ENCODE peak calls at places on chromosomes 11 and 22, in five cellular contexts. Y is H9, K is IMR-90, E is neuronal stem cell, J is mesendoderm. Z is an unnamed sample.

GRCh38 chr11:48307760-48308386 is 1.9 kb downstream of the OR4S1 start:
- DNase-seq in Y (peak), K (peak), E (peak), J (peak), Z (no peak)

GRCh38 chr11:60762851-60763691 is 6.4 kb downstream of the MS4A15 start:
- DNase-seq in Y (no peak), K (no peak), E (no peak), J (peak), Z (no peak)

GRCh38 chr11:121892131-121892681 is 223.8 kb downstream of the BLID start:
- DNase-seq in Y (peak), K (peak), E (no peak), J (peak), Z (peak)

GRCh38 chr11:105230586-105230985 is 91.0 kb upstream of the CARD18 start:
- DNase-seq in Y (no peak), K (no peak), E (no peak), J (peak), Z (no peak)

GRCh38 chr22:32310777-32311176 is 46.9 kb upstream of the RFPL3 start:
- DNase-seq in Y (no peak), K (no peak), E (no peak), J (no peak), Z (no peak)

GRCh38 chr11:13883042-13883441 is 79.5 kb upstream of the SPON1 start:
- DNase-seq in Y (no peak), K (no peak), E (no peak), J (no peak), Z (no peak)

GRCh38 chr11:47243454-47243853 is 5.2 kb downstream of the ACP2 start:
- DNase-seq in Y (no peak), K (no peak), E (no peak), J (no peak), Z (no peak)

GRCh38 chr11:112361396-112361795 is 100.7 kb upstream of the PLET1 start:
- DNase-seq in Y (no peak), K (no peak), E (no peak), J (no peak), Z (no peak)

GRCh38 chr11:20164152-20164551 is 3.9 kb upstream of the DBX1 start:
- DNase-seq in Y (no peak), K (no peak), E (no peak), J (no peak), Z (no peak)

GRCh38 chr11:74288161-74288560 is 23.3 kb downstream of the P4HA3 start:
- DNase-seq in Y (no peak), K (peak), E (no peak), J (no peak), Z (no peak)

GRCh38 chr11:117945047-117945820 is 16.0 kb upstream of the TMPRSS13 start:
- DNase-seq in Y (no peak), K (no peak), E (no peak), J (peak), Z (no peak)

GRCh38 chr22:41863472-41863871 is 30.6 kb downstream of the SREBF2 start:
- DNase-seq in Y (no peak), K (no peak), E (no peak), J (no peak), Z (peak)

GRCh38 chr11:26994579-26995210 is 783 bp downstream of the FIBIN start:
- DNase-seq in Y (peak), K (no peak), E (no peak), J (no peak), Z (no peak)

GRCh38 chr11:33692013-33692504 is 8.6 kb downstream of the C11orf91 start:
- DNase-seq in Y (no peak), K (peak), E (no peak), J (peak), Z (peak)

GRCh38 chr22:42928969-42929837 is 72.1 kb upstream of the ARFGAP3 start:
- DNase-seq in Y (no peak), K (no peak), E (no peak), J (no peak), Z (peak)

GRCh38 chr11:123231777-123232176 is 36.7 kb upstream of the CLMP start:
- DNase-seq in Y (no peak), K (no peak), E (no peak), J (no peak), Z (no peak)

GRCh38 chr11:57566035-57566504 is 1.4 kb downstream of the UBE2L6 start:
- DNase-seq in Y (no peak), K (peak), E (no peak), J (no peak), Z (peak)

GRCh38 chr11:1006762-1007161 is 29.8 kb downstream of the MUC6 start:
- DNase-seq in Y (no peak), K (no peak), E (no peak), J (no peak), Z (no peak)

GRCh38 chr22:25709758-25710157 is 32.2 kb upstream of the MYO18B start:
- DNase-seq in Y (no peak), K (no peak), E (no peak), J (no peak), Z (no peak)

GRCh38 chr11:125370561-125371389 is 125.3 kb downstream of the FEZ1 start:
- DNase-seq in Y (no peak), K (no peak), E (no peak), J (peak), Z (no peak)

GRCh38 chr11:21180194-21180593 is 510.8 kb downstream of the NELL1 start:
- DNase-seq in Y (no peak), K (no peak), E (no peak), J (peak), Z (no peak)

GRCh38 chr11:88475991-88476418 is 138.5 kb upstream of the CTSC start:
- DNase-seq in Y (no peak), K (peak), E (no peak), J (no peak), Z (peak)

GRCh38 chr11:20372081-20372480 is 8.6 kb downstream of the HTATIP2 start:
- DNase-seq in Y (no peak), K (no peak), E (no peak), J (no peak), Z (no peak)

GRCh38 chr22:17820879-17821439 is 46.7 kb upstream of the BID start:
- DNase-seq in Y (no peak), K (no peak), E (no peak), J (no peak), Z (no peak)

GRCh38 chr11:76670475-76671235 is at the start of gene LRRC32:
- DNase-seq in Y (peak), K (no peak), E (peak), J (peak), Z (peak)

GRCh38 chr11:63999349-64000025 is 13.2 kb downstream of the OTUB1 start:
- DNase-seq in Y (peak), K (no peak), E (peak), J (peak), Z (peak)

GRCh38 chr11:44658451-44658850 is 68.3 kb upstream of the TSPAN18 start:
- DNase-seq in Y (peak), K (peak), E (no peak), J (peak), Z (no peak)

GRCh38 chr22:44937216-44937615 is 72.6 kb downstream of the PHF21B start:
- DNase-seq in Y (no peak), K (no peak), E (no peak), J (no peak), Z (no peak)

GRCh38 chr11:88480217-88480616 is 142.7 kb upstream of the CTSC start:
- DNase-seq in Y (no peak), K (peak), E (no peak), J (no peak), Z (peak)

GRCh38 chr11:95076416-95076815 is 9.7 kb downstream of the SRSF8 start:
- DNase-seq in Y (no peak), K (peak), E (no peak), J (no peak), Z (no peak)

GRCh38 chr22:41523464-41524221 is 20.6 kb downstream of the POLR3H start:
- DNase-seq in Y (peak), K (peak), E (no peak), J (peak), Z (no peak)

GRCh38 chr11:26828291-26828690 is 106.4 kb upstream of the SLC5A12 start:
- DNase-seq in Y (no peak), K (no peak), E (no peak), J (no peak), Z (no peak)

GRCh38 chr11:8871283-8871775 is 39.7 kb upstream of the AKIP1 start:
- DNase-seq in Y (no peak), K (peak), E (peak), J (peak), Z (peak)

GRCh38 chr11:19187880-19188279 is 13.9 kb downstream of the CSRP3 start:
- DNase-seq in Y (no peak), K (no peak), E (peak), J (no peak), Z (no peak)

GRCh38 chr11:121650520-121651266 is 197.9 kb upstream of the SORL1-AS1 start:
- DNase-seq in Y (no peak), K (no peak), E (no peak), J (no peak), Z (no peak)

GRCh38 chr11:116879789-116880402 is 42.5 kb upstream of the APOA1 start:
- DNase-seq in Y (no peak), K (peak), E (peak), J (peak), Z (peak)

GRCh38 chr11:82701847-82702520 is 31.7 kb downstream of the FAM181B start:
- DNase-seq in Y (peak), K (peak), E (peak), J (peak), Z (peak)

GRCh38 chr11:23406131-23406819 is 546.0 kb upstream of the CCDC179 start:
- DNase-seq in Y (peak), K (no peak), E (no peak), J (peak), Z (no peak)

GRCh38 chr11:16136792-16137395 is 219.5 kb downstream of the SOX6 start:
- DNase-seq in Y (no peak), K (peak), E (no peak), J (no peak), Z (no peak)

GRCh38 chr22:50507421-50507990 is at the start of gene LMF2:
- DNase-seq in Y (no peak), K (no peak), E (no peak), J (no peak), Z (no peak)

GRCh38 chr11:66289548-66290331 is 797 bp upstream of the YIF1A start:
- DNase-seq in Y (peak), K (no peak), E (peak), J (peak), Z (no peak)

GRCh38 chr11:66287256-66288137 is 1.4 kb downstream of the YIF1A start:
- DNase-seq in Y (no peak), K (no peak), E (no peak), J (no peak), Z (no peak)

GRCh38 chr11:66288138-66288865 is 641 bp downstream of the YIF1A start:
- DNase-seq in Y (no peak), K (no peak), E (no peak), J (peak), Z (no peak)

GRCh38 chr11:66290332-66290629 is 1.3 kb upstream of the YIF1A start:
- DNase-seq in Y (no peak), K (no peak), E (no peak), J (no peak), Z (no peak)

DNA sequence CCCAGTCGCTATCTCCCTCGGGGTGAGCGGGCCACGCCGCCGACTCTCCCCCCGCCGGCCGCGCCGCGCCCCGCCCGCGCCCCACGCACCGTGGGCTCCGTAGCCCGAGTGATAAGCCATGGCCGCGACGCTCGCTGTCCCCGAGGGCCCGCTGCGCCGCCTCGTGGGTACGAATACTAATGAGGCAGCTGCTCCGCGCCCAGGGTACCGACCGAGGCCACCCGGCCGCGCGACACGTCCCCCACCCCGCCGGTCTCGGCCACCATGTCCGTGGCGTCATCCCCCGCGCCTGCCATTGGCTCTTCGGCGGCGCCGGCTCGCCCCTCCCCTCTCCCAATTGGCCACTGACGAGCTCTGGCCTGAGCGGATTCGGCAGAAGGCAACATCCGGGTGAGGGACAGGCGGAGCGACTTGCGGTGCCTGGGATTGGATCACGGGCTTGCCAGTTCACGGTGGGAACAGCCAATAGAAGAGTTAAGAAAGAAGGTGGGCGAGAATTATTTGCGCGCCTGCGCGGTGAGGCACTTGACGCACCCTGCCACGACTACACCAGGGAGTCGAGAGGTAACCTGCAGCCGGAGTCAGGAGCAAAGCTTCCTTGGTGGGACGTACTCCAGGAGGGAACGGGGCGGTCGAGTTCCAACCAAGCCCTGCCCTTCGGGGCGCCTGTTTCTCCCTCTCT is at the start of gene YIF1A:
- DNase-seq in Y (peak), K (peak), E (peak), J (peak), Z (peak)
- H4K8ac ChIP-seq in Y (no peak), K (peak), E (no peak), J (no peak), Z (peak)

DNA sequence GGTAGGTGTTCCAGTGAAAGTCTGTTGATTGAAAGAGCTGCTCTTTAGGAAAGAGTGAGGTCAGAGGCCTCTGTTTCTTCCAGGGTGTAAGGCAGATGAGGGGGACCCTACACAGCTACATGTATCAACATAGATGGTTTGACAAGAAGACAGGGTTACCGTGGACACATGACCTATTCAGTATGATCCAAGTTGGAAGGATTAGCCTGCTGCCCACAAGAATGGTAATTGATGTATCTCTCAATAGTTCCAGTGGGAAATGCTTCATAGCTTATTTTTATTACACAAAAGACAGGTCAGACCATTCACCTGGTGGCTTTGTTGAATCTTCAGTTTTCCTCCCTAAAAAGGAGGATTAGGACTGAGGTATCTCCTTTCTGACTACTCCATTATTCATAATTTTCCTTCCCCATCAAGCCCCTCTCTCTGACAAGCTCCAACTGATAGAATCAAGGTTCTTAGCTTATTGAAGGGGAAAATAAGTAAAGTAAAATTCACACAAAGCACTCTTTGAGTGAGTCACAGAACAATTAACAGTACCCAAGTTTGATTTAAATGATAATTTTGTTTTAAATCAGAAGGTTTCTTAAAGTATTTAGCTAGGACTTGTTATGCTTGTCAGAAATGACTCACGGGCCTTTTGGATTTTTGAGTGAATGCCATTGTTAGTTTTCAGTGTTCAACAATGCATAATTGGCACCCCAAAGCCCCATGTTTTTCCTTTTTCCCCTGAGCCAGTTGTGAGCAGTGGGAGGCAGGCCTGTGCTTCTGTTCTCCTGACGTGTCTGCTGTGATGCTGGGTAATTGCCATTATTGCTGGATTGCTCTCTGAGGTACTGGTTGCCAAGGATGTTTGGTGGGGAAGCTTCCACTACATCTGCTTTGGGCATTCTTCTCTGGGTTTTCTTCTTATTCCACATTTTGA is 373.2 kb downstream of the DDX10 start:
- DNase-seq in Y (no peak), K (peak), E (no peak), J (no peak), Z (no peak)
- H4K8ac ChIP-seq in Y (no peak), K (no peak), E (no peak), J (no peak), Z (no peak)

DNA sequence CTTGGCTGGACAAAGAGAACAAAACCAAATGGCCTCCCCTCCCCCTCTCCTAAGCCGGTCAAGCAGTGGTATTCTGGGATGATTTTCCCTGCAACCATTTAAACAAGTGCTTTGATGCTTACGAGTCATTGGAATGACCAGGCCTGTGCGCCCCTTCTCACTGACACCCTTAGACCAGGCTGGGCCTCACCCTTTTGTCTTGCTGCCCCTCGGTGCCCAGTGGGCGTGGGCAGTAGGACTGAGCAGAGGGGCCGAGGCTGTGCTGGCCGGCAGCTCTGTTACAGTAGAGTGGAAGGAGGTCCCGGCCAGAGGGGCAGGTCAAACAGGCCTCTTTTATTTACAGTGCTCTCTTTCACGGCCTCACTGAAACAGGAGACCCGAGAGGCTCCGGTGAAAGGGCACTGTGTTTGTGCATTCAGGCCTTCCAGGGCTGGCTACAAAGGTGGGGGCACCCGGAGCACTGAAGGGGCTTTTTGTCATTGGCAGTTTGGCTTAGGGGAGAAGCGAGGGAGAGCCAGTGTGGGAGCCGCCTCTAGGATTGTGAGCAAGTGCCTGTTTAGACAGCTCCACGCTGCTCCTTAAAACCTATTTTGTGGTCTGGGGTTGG is 32.4 kb downstream of the ZBTB16 start:
- DNase-seq in Y (no peak), K (no peak), E (peak), J (no peak), Z (no peak)
- H4K8ac ChIP-seq in Y (no peak), K (no peak), E (no peak), J (no peak), Z (no peak)

GRCh38 chr11:3139481-3140290 is 25.4 kb downstream of the OSBPL5 start:
- DNase-seq in Y (no peak), K (no peak), E (no peak), J (no peak), Z (no peak)
- H4K8ac ChIP-seq in Y (no peak), K (no peak), E (no peak), J (no peak), Z (no peak)

GRCh38 chr11:119673389-119674336 is 55.3 kb downstream of the NECTIN1 start:
- DNase-seq in Y (no peak), K (no peak), E (no peak), J (no peak), Z (no peak)

GRCh38 chr11:119671561-119672015 is 57.4 kb downstream of the NECTIN1 start:
- DNase-seq in Y (no peak), K (peak), E (no peak), J (no peak), Z (no peak)

GRCh38 chr11:119672597-119672996 is 56.4 kb downstream of the NECTIN1 start:
- DNase-seq in Y (no peak), K (no peak), E (no peak), J (no peak), Z (no peak)

GRCh38 chr11:119668685-119669084 is 60.3 kb downstream of the NECTIN1 start:
- DNase-seq in Y (no peak), K (no peak), E (no peak), J (no peak), Z (no peak)

GRCh38 chr11:119671048-119671447 is 58.0 kb downstream of the NECTIN1 start:
- DNase-seq in Y (no peak), K (peak), E (no peak), J (no peak), Z (no peak)
- H4K8ac ChIP-seq in Y (no peak), K (peak), E (no peak), J (no peak), Z (no peak)

DNA sequence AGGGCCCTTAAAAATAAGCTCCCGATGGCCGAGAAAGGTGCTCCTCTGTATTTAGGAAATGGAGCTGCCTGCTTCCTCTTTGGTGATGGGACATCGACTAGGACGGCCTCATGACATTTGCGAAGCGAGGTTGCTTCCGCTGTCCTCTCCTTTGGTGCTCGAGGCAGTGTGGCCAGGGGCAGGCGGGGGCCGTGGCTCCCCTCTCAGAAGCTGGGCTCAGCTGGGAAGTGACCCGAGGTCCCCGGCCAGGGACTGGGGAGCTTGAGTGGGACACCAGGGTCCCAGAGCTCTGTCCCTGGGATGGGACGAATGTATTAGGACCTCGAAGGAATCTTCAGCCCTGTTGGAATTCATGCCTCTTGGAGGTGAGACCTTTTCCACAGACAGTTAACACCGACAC is 151.1 kb downstream of the CTTN start:
- DNase-seq in Y (no peak), K (no peak), E (no peak), J (no peak), Z (no peak)
- H4K8ac ChIP-seq in Y (no peak), K (no peak), E (no peak), J (no peak), Z (no peak)